ENCODE peak calls at places on chromosomes 7 and 10, in seven cellular contexts. X, E, K, U, O, T and C are unnamed samples.

GRCh38 chr7:2312272-2312929 is 1.8 kb downstream of the SNX8 start:
- DNase-seq in O (no peak), K (no peak), X (no peak), U (no peak), T (no peak), E (no peak), C (no peak)

GRCh38 chr10:36803229-36803628 is 322.2 kb upstream of the ANKRD30A start:
- DNase-seq in E (no peak), O (no peak), X (no peak), U (no peak), K (no peak), T (no peak), C (no peak)

GRCh38 chr7:84188811-84189405 is 5.7 kb downstream of the SEMA3A start:
- DNase-seq in K (no peak), T (no peak), X (no peak), E (no peak), U (peak), O (no peak), C (no peak)

GRCh38 chr7:77734590-77735421 is 38.5 kb downstream of the RSBN1L start:
- DNase-seq in U (no peak), E (no peak), O (no peak), X (peak), K (no peak), T (no peak), C (no peak)

GRCh38 chr10:117148284-117148683 is 10.2 kb upstream of the VAX1 start:
- DNase-seq in T (no peak), X (no peak), O (no peak), K (no peak), E (no peak), U (no peak), C (no peak)

GRCh38 chr10:69733791-69734261 is 67.9 kb upstream of the COL13A1 start:
- DNase-seq in U (peak), E (no peak), K (peak), T (no peak), X (no peak), O (no peak), C (no peak)

GRCh38 chr10:60896715-60897114 is 47.3 kb downstream of the RHOBTB1 start:
- DNase-seq in X (no peak), U (peak), O (no peak), T (no peak), E (no peak), K (no peak), C (no peak)

GRCh38 chr7:121766676-121767075 is 106.3 kb upstream of the PTPRZ1 start:
- DNase-seq in K (no peak), X (no peak), O (no peak), E (no peak), T (no peak), U (no peak), C (no peak)

GRCh38 chr10:102721954-102722353 is 7.5 kb downstream of the SFXN2 start:
- DNase-seq in K (no peak), E (no peak), U (no peak), O (no peak), T (no peak), X (no peak), C (no peak)

GRCh38 chr10:59036311-59037017 is 140.0 kb upstream of the PHYHIPL start:
- DNase-seq in T (no peak), K (no peak), O (no peak), E (peak), X (no peak), U (no peak), C (no peak)

GRCh38 chr7:16465469-16466086 is at the start of gene SOSTDC1:
- DNase-seq in T (no peak), K (no peak), X (peak), O (no peak), E (peak), U (no peak), C (no peak)

GRCh38 chr7:156065400-156065799 is 253.1 kb upstream of the SHH start:
- DNase-seq in T (no peak), K (no peak), X (no peak), U (no peak), O (no peak), E (no peak), C (no peak)

GRCh38 chr7:113774182-113774807 is 144.5 kb downstream of the PPP1R3A start:
- DNase-seq in K (peak), O (no peak), T (no peak), X (no peak), U (peak), E (peak), C (no peak)

GRCh38 chr10:31101123-31101522 is 69.5 kb upstream of the ZNF438 start:
- DNase-seq in K (peak), U (peak), O (peak), E (no peak), X (no peak), T (no peak), C (no peak)

GRCh38 chr10:92291921-92292860 is 1.2 kb downstream of the MARCHF5 start:
- DNase-seq in O (peak), U (peak), T (no peak), E (peak), X (peak), K (peak), C (no peak)

DNA sequence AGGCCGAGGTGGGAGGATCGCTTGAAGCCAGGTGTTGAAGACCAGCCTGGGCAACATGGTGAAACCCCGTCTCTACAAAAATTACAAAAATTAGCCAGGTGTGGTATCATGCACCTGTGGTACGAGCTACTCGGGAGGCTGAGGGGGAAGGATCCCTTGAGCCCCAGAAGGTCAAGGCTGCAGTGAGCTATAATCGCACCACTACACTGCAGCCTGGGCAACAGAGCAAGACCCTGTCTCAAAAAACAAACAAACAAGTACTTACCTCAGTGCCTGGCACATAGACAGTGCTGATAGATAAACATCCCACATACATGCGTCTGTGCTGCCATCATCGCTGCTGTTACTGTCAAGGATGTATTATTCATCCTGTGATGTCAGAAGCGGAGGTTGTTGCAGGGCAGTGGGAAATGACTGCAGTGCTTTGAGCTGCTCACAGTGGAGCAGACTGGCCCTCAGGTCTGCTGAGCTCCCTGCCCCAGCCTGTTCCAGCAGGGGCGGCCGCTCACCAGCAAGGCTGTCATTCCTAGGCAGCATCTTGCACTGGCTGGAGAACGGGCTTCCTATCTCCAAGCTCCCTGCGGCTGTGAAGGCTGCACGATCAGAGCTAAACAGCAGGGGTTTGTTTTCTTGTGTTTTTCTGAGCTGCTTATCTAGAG is 18.6 kb downstream of the FOXK1 start:
- DNase-seq in U (peak), X (no peak), T (no peak), E (no peak), K (no peak), O (no peak), C (no peak)
- H3K27ac ChIP-seq in U (peak), X (peak), T (peak), E (no peak), K (peak), O (no peak), C (no peak)

DNA sequence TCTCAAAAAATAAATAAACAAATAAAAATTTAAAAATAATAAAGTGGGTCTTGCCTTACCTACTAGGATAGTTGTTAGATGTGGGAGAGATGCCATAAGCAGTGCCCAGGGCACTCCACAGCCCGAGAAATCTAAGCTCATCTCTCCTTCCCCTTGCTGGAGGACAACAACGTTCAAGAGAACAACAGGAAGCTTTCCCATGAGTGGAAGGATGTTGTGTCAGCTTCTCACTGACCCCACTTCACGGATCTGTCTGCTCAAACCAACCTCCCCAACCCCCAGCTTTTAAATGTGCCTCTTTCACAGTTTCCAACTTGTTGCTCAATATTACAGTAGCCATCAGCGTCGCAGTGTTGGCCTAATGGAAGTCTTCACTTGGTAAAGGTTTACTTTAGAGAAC is 72.1 kb downstream of the PTPRE start:
- DNase-seq in U (no peak), X (no peak), E (no peak), T (no peak), K (no peak), O (no peak), C (no peak)
- H3K27ac ChIP-seq in U (no peak), X (peak), E (no peak), T (peak), K (no peak), O (no peak), C (peak)

GRCh38 chr10:22647244-22647643 is 67.1 kb downstream of the PIP4K2A start:
- DNase-seq in X (no peak), E (no peak), T (no peak), K (no peak), O (no peak), U (no peak), C (no peak)
- H3K27ac ChIP-seq in X (peak), E (peak), T (peak), K (no peak), O (peak), U (no peak), C (peak)

DNA sequence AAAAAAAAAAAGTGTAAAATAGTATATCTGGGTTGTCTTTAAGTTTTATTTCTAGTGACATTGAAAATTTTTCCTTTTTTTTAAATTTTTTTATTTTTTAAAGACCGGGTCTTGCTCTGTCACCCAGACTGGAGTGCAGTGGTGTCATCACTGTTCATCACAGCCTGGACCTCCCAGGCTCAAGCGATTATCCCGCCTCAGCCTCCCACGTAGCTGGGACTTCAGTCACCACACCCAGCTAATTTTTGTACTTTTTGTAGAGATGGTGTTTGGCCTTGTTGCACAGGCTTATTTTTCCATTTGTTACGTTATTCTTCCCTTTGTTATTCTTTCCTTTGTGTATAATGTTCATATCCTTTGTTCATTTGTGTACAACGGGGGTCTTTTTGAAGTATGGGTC is 30.1 kb downstream of the TSPAN14 start:
- DNase-seq in U (no peak), T (no peak), E (no peak), K (no peak), O (no peak), X (peak), C (no peak)
- H3K27ac ChIP-seq in U (no peak), T (no peak), E (no peak), K (peak), O (peak), X (no peak), C (no peak)